ENCODE peak calls at places on chromosomes 3 and 15, in nine cellular contexts. F is COR-L47; K is CD8-positive, alpha-beta T cell; A is IMR-90; Q is left ventricle myocardium superior; D is T-helper 1 cell; X is activated T-helper 1 cell treated with anti-CD3 and anti-CD28 coated beads, Interleukin-12 subunit alpha, Interleukin-12 subunit beta, Interleukin-2, Interleukin-4 antibody, amounts not matched to agents 30 ng/mL and 10 ng/mL and 1 ng/mL, durations not matched to agents 14 hours and 24 hours and 36 hours; G is NCI-H2081; W is naive thymus-derived CD8-positive, alpha-beta T cell. E is an unnamed sample.
A peak's percentile ranks its signal among the peaks of the same experiment; 100 is the strongest.

GRCh38 chr3:183181606-183182005 is 19.1 kb upstream of the LAMP3 start:
- DNase-seq in F (peak; percentile 26), K (no peak), A (no peak), Q (no peak), D (no peak), X (no peak), G (peak; percentile 44), W (no peak), E (no peak)

GRCh38 chr15:47737424-47737823 is 20.1 kb downstream of the SEMA6D start:
- DNase-seq in F (no peak), K (no peak), A (peak; percentile 44), Q (no peak), D (no peak), X (no peak), G (no peak), W (no peak), E (no peak)

GRCh38 chr3:41710646-41711388 is 251.1 kb downstream of the ULK4 start:
- DNase-seq in F (no peak), K (no peak), A (peak; percentile 83), Q (no peak), D (no peak), X (no peak), G (no peak), W (no peak), E (no peak)

GRCh38 chr3:192422998-192423349 is 304.4 kb downstream of the FGF12 start:
- DNase-seq in F (peak; percentile 75), K (no peak), A (no peak), Q (no peak), D (no peak), X (no peak), G (no peak), W (no peak), E (no peak)

GRCh38 chr3:65951836-65952505 is 86.7 kb downstream of the MAGI1 start:
- DNase-seq in F (no peak), K (no peak), A (peak; percentile 46), Q (no peak), D (no peak), X (no peak), G (no peak), W (no peak), E (no peak)

GRCh38 chr15:93943607-93944006 is 287.8 kb upstream of the MCTP2 start:
- DNase-seq in F (no peak), K (no peak), A (no peak), Q (no peak), D (no peak), X (no peak), G (no peak), W (no peak), E (no peak)

GRCh38 chr3:49018707-49019006 is 277 bp upstream of the DALRD3 start:
- DNase-seq in F (no peak), K (no peak), A (no peak), Q (no peak), D (no peak), X (no peak), G (no peak), W (no peak), E (no peak)

GRCh38 chr15:33022629-33023028 is 171.9 kb downstream of the FMN1 start:
- DNase-seq in F (no peak), K (no peak), A (peak; percentile 70), Q (peak; percentile 87), D (no peak), X (no peak), G (no peak), W (no peak), E (no peak)

GRCh38 chr3:114451561-114452018 is 157.8 kb downstream of the TIGIT start:
- DNase-seq in F (no peak), K (no peak), A (peak; percentile 74), Q (peak; percentile 38), D (no peak), X (no peak), G (peak; percentile 18), W (no peak), E (no peak)

GRCh38 chr3:14235003-14235876 is 56.6 kb downstream of the LSM3 start:
- DNase-seq in F (no peak), K (no peak), A (no peak), Q (no peak), D (no peak), X (no peak), G (no peak), W (no peak), E (no peak)

GRCh38 chr3:108190346-108190745 is 31.9 kb downstream of the IFT57 start:
- DNase-seq in F (no peak), K (no peak), A (no peak), Q (no peak), D (no peak), X (no peak), G (no peak), W (no peak), E (no peak)

GRCh38 chr15:97224191-97224641 is 736.3 kb upstream of the ARRDC4 start:
- DNase-seq in F (no peak), K (no peak), A (no peak), Q (no peak), D (no peak), X (no peak), G (no peak), W (no peak), E (no peak)

GRCh38 chr3:17136251-17136721 is 251.5 kb downstream of the PLCL2 start:
- DNase-seq in F (no peak), K (no peak), A (no peak), Q (peak; percentile 73), D (no peak), X (no peak), G (no peak), W (no peak), E (no peak)

GRCh38 chr3:128933922-128934253 is 54.5 kb downstream of the ACAD9 start:
- DNase-seq in F (no peak), K (no peak), A (no peak), Q (no peak), D (no peak), X (no peak), G (no peak), W (no peak), E (no peak)

GRCh38 chr3:136752046-136752326 is 192 bp downstream of the STAG1 start:
- DNase-seq in F (no peak), K (no peak), A (no peak), Q (no peak), D (peak; percentile 65), X (no peak), G (peak; percentile 87), W (no peak), E (peak; percentile 54)